ENCODE peak calls at places on chromosomes 12 and 14, in five cellular contexts. One of them, this sample, is unnamed.

GRCh38 chr12:94165152-94165551 is 16.8 kb downstream of the PLXNC1 start:
- DNase-seq in Right ventricle myocardium superior: no peak
- DNase-seq in tibial nerve: no peak
- DNase-seq in trophoblast cell: no peak
- DNase-seq in EL: no peak
- DNase-seq in this sample: no peak

GRCh38 chr12:128729628-128730121 is 94.1 kb downstream of the SLC15A4 start:
- DNase-seq in tibial nerve: no peak
- DNase-seq in Right ventricle myocardium superior: no peak
- DNase-seq in trophoblast cell: no peak
- DNase-seq in EL: no peak
- DNase-seq in this sample: no peak

GRCh38 chr14:99230271-99231141 is 41.5 kb downstream of the BCL11B start:
- DNase-seq in tibial nerve: no peak
- DNase-seq in Right ventricle myocardium superior: no peak
- DNase-seq in EL: no peak
- DNase-seq in trophoblast cell: no peak
- DNase-seq in this sample: no peak

GRCh38 chr14:33943484-33943883 is 7.4 kb downstream of the EGLN3 start:
- DNase-seq in EL: no peak
- DNase-seq in trophoblast cell: no peak
- DNase-seq in tibial nerve: no peak
- DNase-seq in Right ventricle myocardium superior: no peak
- DNase-seq in this sample: no peak

GRCh38 chr12:29799591-29799990 is 15.8 kb upstream of the TMTC1 start:
- DNase-seq in EL: no peak
- DNase-seq in trophoblast cell: no peak
- DNase-seq in Right ventricle myocardium superior: no peak
- DNase-seq in tibial nerve: no peak
- DNase-seq in this sample: no peak

GRCh38 chr14:102046337-102047278 is 40.2 kb downstream of the HSP90AA1 start:
- DNase-seq in EL: no peak
- DNase-seq in tibial nerve: peak
- DNase-seq in trophoblast cell: peak
- DNase-seq in Right ventricle myocardium superior: peak
- DNase-seq in this sample: peak

GRCh38 chr12:685388-685787 is 22.1 kb upstream of the NINJ2 start:
- DNase-seq in EL: no peak
- DNase-seq in Right ventricle myocardium superior: no peak
- DNase-seq in tibial nerve: no peak
- DNase-seq in trophoblast cell: no peak
- DNase-seq in this sample: no peak

GRCh38 chr12:128772249-128772648 is 51.5 kb downstream of the SLC15A4 start:
- DNase-seq in Right ventricle myocardium superior: no peak
- DNase-seq in tibial nerve: no peak
- DNase-seq in EL: no peak
- DNase-seq in trophoblast cell: no peak
- DNase-seq in this sample: no peak

GRCh38 chr12:128807161-128807724 is 16.5 kb downstream of the SLC15A4 start:
- DNase-seq in tibial nerve: no peak
- DNase-seq in EL: no peak
- DNase-seq in trophoblast cell: no peak
- DNase-seq in Right ventricle myocardium superior: peak
- DNase-seq in this sample: no peak

GRCh38 chr12:132547207-132547740 is 57.3 kb downstream of the FBRSL1 start:
- DNase-seq in tibial nerve: no peak
- DNase-seq in trophoblast cell: no peak
- DNase-seq in EL: no peak
- DNase-seq in Right ventricle myocardium superior: no peak
- DNase-seq in this sample: no peak

GRCh38 chr12:59084758-59085383 is 164.6 kb upstream of the LRIG3 start:
- DNase-seq in EL: peak
- DNase-seq in trophoblast cell: no peak
- DNase-seq in Right ventricle myocardium superior: no peak
- DNase-seq in tibial nerve: no peak
- DNase-seq in this sample: no peak

GRCh38 chr12:42130670-42131402 is 13.8 kb downstream of the GXYLT1 start:
- DNase-seq in trophoblast cell: no peak
- DNase-seq in EL: peak
- DNase-seq in Right ventricle myocardium superior: peak
- DNase-seq in tibial nerve: no peak
- DNase-seq in this sample: no peak